ENCODE peak calls at places on chromosomes 16 and 17, in five cellular contexts. Q, D, H, G and Y are unnamed samples. For H3K9me3 and H3K4me1, the result is how much of the 10 kb centered on the place peaks cover.

GRCh38 chr17:72237223-72237622 is 116.4 kb downstream of the SOX9 start:
- DNase-seq in Q (no peak), D (no peak), H (no peak), G (no peak), Y (no peak)

GRCh38 chr17:46020023-46020735 is 21.1 kb downstream of the STH start:
- DNase-seq in Q (no peak), D (no peak), H (no peak), G (peak), Y (no peak)

GRCh38 chr16:9370071-9370491 is 278.6 kb downstream of the HAPSTR1 start:
- DNase-seq in Q (no peak), D (no peak), H (peak), G (no peak), Y (no peak)

GRCh38 chr17:50209472-50210248 is 8.2 kb upstream of the COL1A1 start:
- DNase-seq in Q (no peak), D (peak), H (peak), G (no peak), Y (peak)

GRCh38 chr17:1485748-1486376 is 6.6 kb downstream of the MYO1C start:
- DNase-seq in Q (peak), D (peak), H (peak), G (peak), Y (peak)

GRCh38 chr17:76357597-76358158 is 4.0 kb upstream of the PRPSAP1 start:
- DNase-seq in Q (no peak), D (no peak), H (no peak), G (no peak), Y (peak)

GRCh38 chr17:74215332-74215727 is 2.0 kb downstream of the TTYH2 start:
- DNase-seq in Q (no peak), D (peak), H (peak), G (no peak), Y (no peak)

GRCh38 chr17:35241520-35241919 is 1.4 kb upstream of the SLFN5 start:
- DNase-seq in Q (no peak), D (no peak), H (no peak), G (peak), Y (peak)

GRCh38 chr16:57575468-57576277 is 33.2 kb downstream of the ADGRG5 start:
- DNase-seq in Q (no peak), D (no peak), H (no peak), G (no peak), Y (peak)

GRCh38 chr17:6507535-6507934 is 48.8 kb downstream of the PITPNM3 start:
- DNase-seq in Q (peak), D (no peak), H (no peak), G (no peak), Y (no peak)

GRCh38 chr17:75617218-75617617 is 16.0 kb upstream of the SMIM5 start:
- DNase-seq in Q (no peak), D (no peak), H (no peak), G (no peak), Y (no peak)

GRCh38 chr17:62067165-62068145 is 2.4 kb upstream of the MED13 start:
- DNase-seq in Q (no peak), D (no peak), H (no peak), G (no peak), Y (no peak)

GRCh38 chr17:38672788-38673713 is 1.7 kb downstream of the EPOP start:
- DNase-seq in Q (no peak), D (no peak), H (no peak), G (no peak), Y (peak)

GRCh38 chr17:38671939-38672720 is 2.6 kb downstream of the EPOP start:
- DNase-seq in Q (no peak), D (no peak), H (no peak), G (no peak), Y (no peak)

GRCh38 chr17:38673714-38674012 is 1.1 kb downstream of the EPOP start:
- DNase-seq in Q (peak), D (peak), H (peak), G (no peak), Y (no peak)

GRCh38 chr17:38674749-38675615 is at the start of gene EPOP:
- DNase-seq in Q (peak), D (peak), H (peak), G (peak), Y (peak)

GRCh38 chr17:38674013-38674748 is 576 bp downstream of the EPOP start:
- DNase-seq in Q (peak), D (peak), H (peak), G (peak), Y (peak)
- TF ChIP-seq CTCF in Q (peak), D (no peak), H (no peak), G (no peak), Y (no peak)

GRCh38 chr16:25051446-25052160 is 36.4 kb upstream of the ARHGAP17 start:
- DNase-seq in Q (no peak), D (no peak), H (no peak), G (no peak), Y (no peak)

GRCh38 chr16:25048146-25048618 is 33.0 kb upstream of the ARHGAP17 start:
- DNase-seq in Q (no peak), D (no peak), H (no peak), G (no peak), Y (no peak)

GRCh38 chr16:25052161-25052511 is 37.0 kb upstream of the ARHGAP17 start:
- DNase-seq in Q (no peak), D (no peak), H (no peak), G (no peak), Y (no peak)

DNA sequence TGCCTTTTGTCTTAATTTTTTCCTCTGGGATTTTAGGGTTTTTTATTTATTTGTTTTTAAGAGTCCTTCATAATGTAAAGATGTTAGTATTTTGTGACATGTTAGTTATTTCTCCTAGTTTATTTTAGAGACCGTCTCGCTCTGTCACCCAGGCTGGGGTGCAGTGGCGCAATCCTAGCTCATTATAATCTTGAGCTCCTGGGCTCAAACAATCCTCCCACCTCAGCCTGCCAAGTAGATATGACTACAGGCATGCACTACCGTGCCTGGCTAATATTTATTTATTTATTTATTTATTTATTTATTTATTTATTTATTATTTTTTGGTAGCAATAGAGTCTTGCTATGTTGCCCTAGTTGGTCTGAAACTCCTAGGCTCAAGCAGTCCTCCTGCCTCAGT is 37.4 kb upstream of the ARHGAP17 start:
- DNase-seq in Q (no peak), D (no peak), H (peak), G (no peak), Y (peak)
- H3K9me3 ChIP-seq in Q (under half), D (under half), H (under half), G (under half), Y (under half)

DNA sequence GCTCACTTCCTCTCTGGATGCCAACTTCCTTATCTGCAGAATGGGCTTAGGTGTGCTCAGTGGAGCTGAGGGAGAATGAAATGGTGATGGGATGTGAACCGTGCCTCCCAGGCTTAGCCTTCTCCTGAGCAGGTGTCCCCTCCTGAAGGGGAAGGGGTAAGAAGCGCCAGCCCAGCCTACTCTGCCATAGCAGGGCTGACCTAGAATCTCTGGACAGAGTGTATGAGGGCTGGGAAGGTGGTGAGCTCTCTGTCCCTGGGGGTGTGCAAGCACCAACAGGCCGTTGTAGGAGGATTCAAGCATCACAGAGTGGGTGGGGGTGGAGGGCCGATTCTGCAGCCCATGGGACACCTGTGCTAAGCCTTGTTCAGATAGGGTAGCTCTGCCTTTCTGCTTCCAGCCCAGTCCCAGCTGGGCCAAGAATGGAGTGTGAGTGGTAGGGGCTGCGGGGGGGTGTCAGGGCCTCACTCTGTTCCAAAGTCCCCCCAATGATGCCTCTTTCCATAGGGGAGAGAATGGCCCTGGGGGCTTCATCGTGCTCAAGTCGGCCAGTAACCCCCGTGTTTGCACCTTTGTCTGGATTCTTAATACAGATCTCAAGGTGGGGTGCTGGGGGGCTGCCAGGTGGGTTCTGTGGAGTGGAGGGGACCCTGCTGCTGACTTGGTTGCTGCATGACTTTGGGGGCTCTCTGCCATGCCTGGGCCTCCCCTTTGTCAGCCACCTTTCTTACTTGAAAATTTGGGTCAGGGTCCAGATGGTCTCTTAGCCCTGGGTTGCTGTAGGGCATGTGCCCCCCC is 3.2 kb upstream of the TCAP start:
- DNase-seq in Q (no peak), D (no peak), H (no peak), G (no peak), Y (no peak)
- H3K4me1 ChIP-seq in Q (under half), D (half or more), H (half or more), G (under half), Y (under half)

GRCh38 chr16:58614860-58615259 is 14.8 kb downstream of the CNOT1 start:
- DNase-seq in Q (no peak), D (no peak), H (no peak), G (no peak), Y (no peak)
- TF ChIP-seq CTCF in Q (no peak), D (no peak), H (no peak), G (no peak), Y (no peak)

GRCh38 chr16:19138601-19139000 is 24.8 kb downstream of the ITPRIPL2 start:
- DNase-seq in Q (peak), D (peak), H (peak), G (no peak), Y (no peak)
- H3K9me3 ChIP-seq in Q (under half), D (under half), H (under half), G (under half), Y (under half)

GRCh38 chr16:67199011-67199807 is at the start of gene ELMO3:
- DNase-seq in Q (no peak), D (no peak), H (no peak), G (no peak), Y (peak)
- H3K4me1 ChIP-seq in Q (under half), D (under half), H (under half), G (under half), Y (under half)

DNA sequence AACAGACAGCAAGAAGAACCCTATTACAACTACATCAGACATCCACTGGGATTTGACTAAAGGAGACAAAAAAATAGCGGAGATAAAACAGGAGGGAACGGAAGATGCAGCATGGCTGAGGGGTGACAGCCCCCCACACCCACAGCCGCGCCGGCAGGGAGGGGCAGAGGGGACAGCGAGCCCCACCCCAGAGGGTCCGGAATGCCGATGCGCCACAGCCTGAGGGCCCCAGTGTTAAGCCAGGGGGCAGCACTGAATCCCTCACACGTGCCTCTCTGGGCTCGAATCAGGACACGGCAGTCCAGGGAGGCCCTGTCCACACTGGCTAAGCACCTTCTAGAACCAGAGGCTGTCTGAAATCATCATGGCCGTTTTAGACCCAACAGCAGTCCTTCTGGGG is 18.8 kb downstream of the MAP1LC3B start:
- DNase-seq in Q (no peak), D (no peak), H (peak), G (no peak), Y (no peak)
- TF ChIP-seq CTCF in Q (no peak), D (no peak), H (no peak), G (no peak), Y (no peak)